ENCODE peak calls at places on chromosomes 5 and 9, in nine cellular contexts. S, N, U, O, Y, L, B, A and F are unnamed samples.

GRCh38 chr5:157029457-157029856 is 29.5 kb downstream of the HAVCR1 start:
- DNase-seq in S (no peak), B (no peak), L (no peak), A (no peak), N (no peak), Y (no peak), O (no peak), U (no peak), F (no peak)

GRCh38 chr5:40554048-40554447 is 125.7 kb upstream of the PTGER4 start:
- DNase-seq in S (no peak), B (no peak), A (no peak), U (no peak), N (no peak), L (no peak), Y (no peak), O (no peak), F (no peak)

GRCh38 chr5:40754381-40755092 is 1.2 kb downstream of the TTC33 start:
- DNase-seq in U (no peak), O (no peak), L (no peak), A (no peak), B (no peak), S (no peak), Y (no peak), N (no peak), F (no peak)

GRCh38 chr9:98602839-98603238 is 105.9 kb downstream of the GABBR2 start:
- DNase-seq in O (no peak), N (no peak), Y (no peak), S (no peak), A (no peak), B (no peak), U (no peak), L (no peak), F (no peak)

GRCh38 chr5:176597417-176598389 is 12.3 kb downstream of the GPRIN1 start:
- DNase-seq in L (no peak), S (no peak), A (no peak), U (no peak), N (no peak), O (no peak), B (no peak), Y (no peak), F (no peak)

GRCh38 chr5:14250094-14250777 is 107.1 kb downstream of the TRIO start:
- DNase-seq in O (peak; percentile 85), S (peak; percentile 83), Y (peak; percentile 65), B (peak; percentile 50), U (no peak), N (peak; percentile 66), L (no peak), A (peak; percentile 61), F (peak; percentile 91)

GRCh38 chr5:149962601-149963300 is 2.2 kb downstream of the SLC26A2 start:
- DNase-seq in S (no peak), A (no peak), N (no peak), L (no peak), U (no peak), Y (no peak), B (no peak), O (no peak), F (no peak)

GRCh38 chr9:133987946-133988665 is 4.0 kb downstream of the VAV2 start:
- DNase-seq in U (no peak), L (no peak), A (peak; percentile 3), O (peak; percentile 42), B (no peak), N (peak; percentile 1), S (no peak), Y (no peak), F (no peak)

GRCh38 chr5:72487151-72487550 is 20.1 kb downstream of the ZNF366 start:
- DNase-seq in A (no peak), S (no peak), U (no peak), O (no peak), B (no peak), L (no peak), N (no peak), Y (no peak), F (no peak)

GRCh38 chr9:91580136-91580535 is 156.5 kb upstream of the NFIL3 start:
- DNase-seq in L (no peak), N (no peak), A (no peak), Y (no peak), B (no peak), U (no peak), S (no peak), O (no peak), F (no peak)

GRCh38 chr5:54215233-54215736 is 95.1 kb downstream of the ARL15 start:
- DNase-seq in N (no peak), O (no peak), Y (no peak), S (no peak), B (no peak), L (no peak), A (no peak), U (no peak), F (no peak)

GRCh38 chr5:96807099-96807654 is 568 bp downstream of the ERAP1 start:
- DNase-seq in O (peak; percentile 94), L (peak; percentile 55), A (peak; percentile 89), Y (peak; percentile 88), N (peak; percentile 85), U (peak; percentile 10), S (peak; percentile 91), B (peak; percentile 86), F (peak; percentile 77)

GRCh38 chr5:68243251-68243650 is 27.7 kb downstream of the PIK3R1 start:
- DNase-seq in B (no peak), U (no peak), O (no peak), N (no peak), L (no peak), S (no peak), Y (no peak), A (no peak), F (no peak)
- H3K4me1 ChIP-seq in B (peaks cover 29% of the 10 kb centered on the region), U (peaks cover 99% of the 10 kb centered on the region), O (peaks cover 8% of the 10 kb centered on the region), N (peaks cover 100% of the 10 kb centered on the region), L (peaks cover 12% of the 10 kb centered on the region), S (peaks cover 21% of the 10 kb centered on the region), Y (peaks cover 51% of the 10 kb centered on the region), A (peaks cover 30% of the 10 kb centered on the region), F (peaks cover 18% of the 10 kb centered on the region)

GRCh38 chr5:140926903-140927573 is 939 bp downstream of the PCDHAC1 start:
- DNase-seq in N (peak; percentile 16), B (peak; percentile 15), L (no peak), O (no peak), A (peak; percentile 64), U (no peak), Y (peak; percentile 19), S (peak; percentile 13), F (peak; percentile 32)

GRCh38 chr5:140925806-140926205 is 293 bp upstream of the PCDHAC1 start:
- DNase-seq in O (no peak), L (no peak), U (no peak), Y (no peak), A (no peak), N (no peak), B (no peak), S (no peak), F (peak; percentile 18)

DNA sequence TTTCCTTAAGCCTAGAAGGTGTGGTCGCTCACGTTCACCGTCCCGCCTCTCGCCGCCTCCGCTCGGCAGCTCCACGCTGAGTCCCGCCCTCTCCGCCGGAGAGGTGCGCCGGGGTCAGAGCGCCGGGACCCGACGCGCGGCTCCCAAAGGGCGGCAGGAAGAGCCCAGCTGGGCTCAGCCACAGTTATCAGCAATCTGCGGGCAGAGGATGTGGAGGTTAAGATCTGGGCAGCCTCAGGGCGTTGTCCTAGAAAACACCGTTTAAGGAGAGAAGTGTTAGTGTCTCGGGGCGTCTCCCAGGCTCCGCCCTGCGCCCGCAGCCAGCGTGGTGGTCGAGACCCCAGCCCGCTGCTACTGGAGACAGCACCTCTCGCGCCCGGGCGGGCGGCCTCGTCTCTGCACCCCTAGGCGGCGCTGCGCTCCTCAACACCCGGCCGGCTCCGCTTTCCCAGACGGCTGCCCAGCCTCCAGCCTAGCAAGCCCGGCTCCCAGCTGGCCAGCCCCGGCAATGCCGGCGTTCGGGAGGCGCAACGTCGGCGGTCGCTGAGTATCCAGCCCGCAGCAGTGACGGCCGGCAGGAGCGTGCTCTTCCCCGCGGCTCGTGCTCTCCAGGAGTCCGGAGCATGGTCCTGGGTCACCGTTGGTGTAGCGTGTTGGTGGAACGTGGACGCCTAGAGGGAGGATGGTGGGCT is at the start of gene PCDHAC1:
- DNase-seq in N (peak; percentile 70), L (no peak), O (peak; percentile 92), B (peak; percentile 63), U (no peak), A (peak; percentile 96), Y (peak; percentile 72), S (peak; percentile 96), F (peak; percentile 94)
- H3K4me3 ChIP-seq in N (peak within 1 kb of the TSS; percentile 64), L (no peak within 1 kb of the TSS), O (peak within 1 kb of the TSS; percentile 18), B (peak within 1 kb of the TSS; percentile 53), U (peak within 1 kb of the TSS; percentile 62), A (peak within 1 kb of the TSS; percentile 57), Y (peak within 1 kb of the TSS; percentile 59), S (peak within 1 kb of the TSS; percentile 78), F (peak within 1 kb of the TSS; percentile 68)

GRCh38 chr9:119284118-119284517 is 85.1 kb downstream of the BRINP1 start:
- DNase-seq in L (no peak), S (no peak), N (no peak), B (no peak), A (peak; percentile 27), O (no peak), U (no peak), Y (no peak), F (peak; percentile 28)

GRCh38 chr9:119280740-119281485 is 88.3 kb downstream of the BRINP1 start:
- DNase-seq in O (no peak), Y (no peak), B (no peak), L (no peak), A (no peak), S (no peak), N (no peak), U (no peak), F (no peak)

GRCh38 chr9:119282476-119283117 is 86.6 kb downstream of the BRINP1 start:
- DNase-seq in U (no peak), B (no peak), S (no peak), O (no peak), Y (no peak), L (no peak), A (no peak), N (no peak), F (no peak)

GRCh38 chr9:119283118-119283794 is 86.0 kb downstream of the BRINP1 start:
- DNase-seq in U (no peak), S (no peak), O (no peak), L (no peak), B (no peak), A (peak; percentile 37), Y (no peak), N (peak; percentile 15), F (no peak)

GRCh38 chr9:119284587-119285337 is 84.5 kb downstream of the BRINP1 start:
- DNase-seq in O (no peak), S (no peak), L (no peak), B (no peak), N (no peak), Y (no peak), U (no peak), A (no peak), F (no peak)
- H3K4me1 ChIP-seq in O (no peaks in the 10 kb centered on the region), S (no peaks in the 10 kb centered on the region), L (no peaks in the 10 kb centered on the region), B (no peaks in the 10 kb centered on the region), N (no peaks in the 10 kb centered on the region), Y (no peaks in the 10 kb centered on the region), U (peaks cover 21% of the 10 kb centered on the region), A (no peaks in the 10 kb centered on the region), F (no peaks in the 10 kb centered on the region)

DNA sequence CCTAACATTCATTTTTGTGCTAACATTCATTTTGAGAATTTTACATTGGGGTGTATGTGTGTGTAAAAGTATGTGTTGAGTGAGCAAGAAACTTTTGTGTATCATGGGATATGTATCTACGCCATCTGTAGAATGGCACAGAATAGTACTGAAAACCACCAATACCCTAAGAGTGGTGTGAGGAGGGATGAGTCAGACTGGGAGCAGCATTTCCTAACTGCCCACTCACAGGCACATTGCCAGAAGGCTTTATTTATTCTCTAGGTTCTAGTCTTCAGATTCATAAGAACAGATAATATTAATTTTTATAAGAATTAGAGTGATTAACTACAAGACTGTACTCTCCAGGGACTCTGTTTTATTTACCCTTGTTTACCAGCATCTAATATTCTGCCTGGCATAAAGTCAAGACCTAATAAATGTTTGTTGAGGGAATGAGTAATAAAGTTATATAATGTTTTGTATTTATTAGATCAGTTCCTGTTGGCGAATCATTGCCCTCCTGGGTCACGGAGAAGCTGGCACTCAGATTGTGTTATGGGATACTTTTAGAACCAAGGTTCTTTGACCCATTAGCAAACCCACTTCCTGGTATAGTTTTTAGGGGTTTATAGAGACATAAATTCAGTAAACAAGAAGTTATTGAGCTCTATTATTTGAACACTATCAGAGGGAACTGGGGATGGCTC is 159.1 kb upstream of the PPP2R2B start:
- DNase-seq in L (no peak), N (no peak), A (no peak), B (no peak), Y (no peak), U (no peak), S (no peak), O (no peak), F (no peak)
- H3K4me3 ChIP-seq in L (no peak overlapping the region), N (no peak overlapping the region), A (no peak overlapping the region), B (no peak overlapping the region), Y (no peak overlapping the region), U (no peak overlapping the region), S (no peak overlapping the region), O (no peak overlapping the region), F (no peak overlapping the region)